ENCODE peak calls at places on chromosome 15, in seven cellular contexts. One of them, this sample, is unnamed.

GRCh38 chr15:51634591-51635198 is 12.1 kb upstream of the DMXL2 start:
- DNase-seq in mesendoderm: no peak
- DNase-seq in H9: no peak
- DNase-seq in neuronal stem cell: no peak
- DNase-seq in IMR-90: peak
- DNase-seq in mesenchymal stem cell: no peak
- DNase-seq in H1: no peak
- DNase-seq in this sample: no peak

GRCh38 chr15:100807028-100807427 is 72.6 kb upstream of the ALDH1A3 start:
- DNase-seq in mesendoderm: no peak
- DNase-seq in H9: no peak
- DNase-seq in neuronal stem cell: no peak
- DNase-seq in IMR-90: no peak
- DNase-seq in mesenchymal stem cell: no peak
- DNase-seq in H1: no peak
- DNase-seq in this sample: no peak

GRCh38 chr15:29141206-29141907 is 128.3 kb downstream of the NSMCE3 start:
- DNase-seq in mesendoderm: no peak
- DNase-seq in H9: peak
- DNase-seq in neuronal stem cell: no peak
- DNase-seq in IMR-90: no peak
- DNase-seq in mesenchymal stem cell: no peak
- DNase-seq in H1: peak
- DNase-seq in this sample: no peak

GRCh38 chr15:77496710-77497107 is 76.0 kb downstream of the HMG20A start:
- DNase-seq in mesendoderm: peak
- DNase-seq in H9: peak
- DNase-seq in neuronal stem cell: peak
- DNase-seq in IMR-90: peak
- DNase-seq in mesenchymal stem cell: peak
- DNase-seq in H1: peak
- DNase-seq in this sample: peak

GRCh38 chr15:81294501-81294850 is 29.5 kb downstream of the STARD5 start:
- DNase-seq in mesendoderm: peak
- DNase-seq in H9: peak
- DNase-seq in neuronal stem cell: no peak
- DNase-seq in IMR-90: no peak
- DNase-seq in mesenchymal stem cell: no peak
- DNase-seq in H1: no peak
- DNase-seq in this sample: no peak

GRCh38 chr15:78232951-78233350 is 1.4 kb downstream of the ACSBG1 start:
- DNase-seq in mesendoderm: no peak
- DNase-seq in H9: no peak
- DNase-seq in neuronal stem cell: no peak
- DNase-seq in IMR-90: no peak
- DNase-seq in mesenchymal stem cell: no peak
- DNase-seq in H1: no peak
- DNase-seq in this sample: no peak

GRCh38 chr15:59540654-59541053 is 70.9 kb upstream of the GCNT3 start:
- DNase-seq in mesendoderm: no peak
- DNase-seq in H9: no peak
- DNase-seq in neuronal stem cell: no peak
- DNase-seq in IMR-90: no peak
- DNase-seq in mesenchymal stem cell: no peak
- DNase-seq in H1: no peak
- DNase-seq in this sample: no peak

GRCh38 chr15:81189583-81190283 is 6.9 kb upstream of the IL16 start:
- DNase-seq in mesendoderm: no peak
- DNase-seq in H9: no peak
- DNase-seq in neuronal stem cell: no peak
- DNase-seq in IMR-90: peak
- DNase-seq in mesenchymal stem cell: peak
- DNase-seq in H1: peak
- DNase-seq in this sample: peak

GRCh38 chr15:69760890-69761568 is 308.4 kb downstream of the RPLP1 start:
- DNase-seq in mesendoderm: no peak
- DNase-seq in H9: no peak
- DNase-seq in neuronal stem cell: no peak
- DNase-seq in IMR-90: peak
- DNase-seq in mesenchymal stem cell: peak
- DNase-seq in H1: no peak
- DNase-seq in this sample: peak

GRCh38 chr15:32641517-32642059 is at the start of gene SCG5:
- DNase-seq in mesendoderm: peak
- DNase-seq in H9: peak
- DNase-seq in neuronal stem cell: peak
- DNase-seq in IMR-90: peak
- DNase-seq in mesenchymal stem cell: no peak
- DNase-seq in H1: peak
- DNase-seq in this sample: peak

GRCh38 chr15:32636908-32637567 is 4.5 kb upstream of the SCG5 start:
- DNase-seq in mesendoderm: no peak
- DNase-seq in H9: no peak
- DNase-seq in neuronal stem cell: no peak
- DNase-seq in IMR-90: no peak
- DNase-seq in mesenchymal stem cell: no peak
- DNase-seq in H1: no peak
- DNase-seq in this sample: no peak

GRCh38 chr15:32642667-32643425 is 1.3 kb downstream of the SCG5 start:
- DNase-seq in mesendoderm: no peak
- DNase-seq in H9: no peak
- DNase-seq in neuronal stem cell: no peak
- DNase-seq in IMR-90: peak
- DNase-seq in mesenchymal stem cell: peak
- DNase-seq in H1: no peak
- DNase-seq in this sample: no peak

GRCh38 chr15:32636410-32636809 is 5.1 kb upstream of the SCG5 start:
- DNase-seq in mesendoderm: no peak
- DNase-seq in H9: no peak
- DNase-seq in neuronal stem cell: no peak
- DNase-seq in IMR-90: no peak
- DNase-seq in mesenchymal stem cell: no peak
- DNase-seq in H1: no peak
- DNase-seq in this sample: no peak

GRCh38 chr15:32637704-32638103 is 3.8 kb upstream of the SCG5 start:
- DNase-seq in mesendoderm: no peak
- DNase-seq in H9: no peak
- DNase-seq in neuronal stem cell: no peak
- DNase-seq in IMR-90: no peak
- DNase-seq in mesenchymal stem cell: no peak
- DNase-seq in H1: no peak
- DNase-seq in this sample: no peak
- H2BK120ac ChIP-seq in mesendoderm: no peak
- H2BK120ac ChIP-seq in H9: no peak
- H2BK120ac ChIP-seq in neuronal stem cell: no peak
- H2BK120ac ChIP-seq in IMR-90: no peak
- H2BK120ac ChIP-seq in mesenchymal stem cell: no peak
- H2BK120ac ChIP-seq in H1: no peak
- H2BK120ac ChIP-seq in this sample: no peak

DNA sequence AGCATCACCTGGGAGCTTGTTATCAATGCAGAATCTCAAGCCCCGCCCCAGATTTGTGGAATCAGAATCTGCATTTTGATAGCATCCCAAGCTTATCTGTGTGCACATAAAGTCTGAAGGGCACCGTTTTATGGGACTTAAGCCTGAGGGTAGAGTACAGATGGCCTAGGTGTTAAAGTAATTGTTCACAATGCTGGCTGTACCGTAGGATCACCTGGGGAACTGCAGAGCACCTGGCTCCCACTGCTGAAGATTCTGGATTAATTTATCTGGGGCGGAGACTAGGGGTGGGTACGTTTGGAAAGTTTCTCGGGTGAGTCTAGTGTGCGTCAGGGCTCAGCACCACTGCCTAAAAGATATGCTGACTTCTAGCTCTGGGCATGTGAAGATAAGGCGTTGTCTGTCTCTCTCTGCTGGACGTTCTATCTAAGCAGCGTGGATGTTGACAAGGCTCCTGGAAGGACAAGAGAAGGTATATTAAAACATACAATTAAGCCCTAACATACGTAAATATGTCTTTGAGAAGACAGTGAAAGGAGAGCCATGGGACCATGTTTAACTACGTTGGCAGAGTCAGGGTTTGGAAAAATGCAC is 63.2 kb upstream of the RASGRP1 start:
- DNase-seq in mesendoderm: no peak
- DNase-seq in H9: no peak
- DNase-seq in neuronal stem cell: no peak
- DNase-seq in IMR-90: no peak
- DNase-seq in mesenchymal stem cell: no peak
- DNase-seq in H1: no peak
- DNase-seq in this sample: peak
- H3K4me2 ChIP-seq in mesendoderm: no peak
- H3K4me2 ChIP-seq in H9: no peak
- H3K4me2 ChIP-seq in neuronal stem cell: no peak
- H3K4me2 ChIP-seq in IMR-90: no peak
- H3K4me2 ChIP-seq in mesenchymal stem cell: no peak
- H3K4me2 ChIP-seq in H1: no peak
- H3K4me2 ChIP-seq in this sample: no peak

GRCh38 chr15:64237677-64238076 is 74.9 kb upstream of the PPIB start:
- DNase-seq in mesendoderm: no peak
- DNase-seq in H9: no peak
- DNase-seq in neuronal stem cell: no peak
- DNase-seq in IMR-90: no peak
- DNase-seq in mesenchymal stem cell: no peak
- DNase-seq in H1: no peak
- DNase-seq in this sample: no peak
- H2BK120ac ChIP-seq in mesendoderm: no peak
- H2BK120ac ChIP-seq in H9: no peak
- H2BK120ac ChIP-seq in neuronal stem cell: no peak
- H2BK120ac ChIP-seq in IMR-90: no peak
- H2BK120ac ChIP-seq in mesenchymal stem cell: no peak
- H2BK120ac ChIP-seq in H1: no peak
- H2BK120ac ChIP-seq in this sample: no peak

GRCh38 chr15:85723960-85724945 is 70.5 kb downstream of the KLHL25 start:
- DNase-seq in mesendoderm: no peak
- DNase-seq in H9: no peak
- DNase-seq in neuronal stem cell: no peak
- DNase-seq in IMR-90: no peak
- DNase-seq in mesenchymal stem cell: no peak
- DNase-seq in H1: no peak
- DNase-seq in this sample: no peak
- H3K4me2 ChIP-seq in mesendoderm: no peak
- H3K4me2 ChIP-seq in H9: no peak
- H3K4me2 ChIP-seq in neuronal stem cell: no peak
- H3K4me2 ChIP-seq in IMR-90: no peak
- H3K4me2 ChIP-seq in mesenchymal stem cell: no peak
- H3K4me2 ChIP-seq in H1: no peak
- H3K4me2 ChIP-seq in this sample: no peak

GRCh38 chr15:89542369-89542768 is 32.9 kb upstream of the TICRR start:
- DNase-seq in mesendoderm: no peak
- DNase-seq in H9: no peak
- DNase-seq in neuronal stem cell: no peak
- DNase-seq in IMR-90: no peak
- DNase-seq in mesenchymal stem cell: no peak
- DNase-seq in H1: no peak
- DNase-seq in this sample: no peak

GRCh38 chr15:89539027-89539426 is 36.2 kb upstream of the TICRR start:
- DNase-seq in mesendoderm: no peak
- DNase-seq in H9: no peak
- DNase-seq in neuronal stem cell: no peak
- DNase-seq in IMR-90: no peak
- DNase-seq in mesenchymal stem cell: no peak
- DNase-seq in H1: no peak
- DNase-seq in this sample: no peak

GRCh38 chr15:89543389-89543788 is 31.9 kb upstream of the TICRR start:
- DNase-seq in mesendoderm: peak
- DNase-seq in H9: no peak
- DNase-seq in neuronal stem cell: no peak
- DNase-seq in IMR-90: no peak
- DNase-seq in mesenchymal stem cell: no peak
- DNase-seq in H1: no peak
- DNase-seq in this sample: no peak
- H2BK120ac ChIP-seq in mesendoderm: no peak
- H2BK120ac ChIP-seq in H9: no peak
- H2BK120ac ChIP-seq in neuronal stem cell: no peak
- H2BK120ac ChIP-seq in IMR-90: no peak
- H2BK120ac ChIP-seq in mesenchymal stem cell: no peak
- H2BK120ac ChIP-seq in H1: no peak
- H2BK120ac ChIP-seq in this sample: no peak

DNA sequence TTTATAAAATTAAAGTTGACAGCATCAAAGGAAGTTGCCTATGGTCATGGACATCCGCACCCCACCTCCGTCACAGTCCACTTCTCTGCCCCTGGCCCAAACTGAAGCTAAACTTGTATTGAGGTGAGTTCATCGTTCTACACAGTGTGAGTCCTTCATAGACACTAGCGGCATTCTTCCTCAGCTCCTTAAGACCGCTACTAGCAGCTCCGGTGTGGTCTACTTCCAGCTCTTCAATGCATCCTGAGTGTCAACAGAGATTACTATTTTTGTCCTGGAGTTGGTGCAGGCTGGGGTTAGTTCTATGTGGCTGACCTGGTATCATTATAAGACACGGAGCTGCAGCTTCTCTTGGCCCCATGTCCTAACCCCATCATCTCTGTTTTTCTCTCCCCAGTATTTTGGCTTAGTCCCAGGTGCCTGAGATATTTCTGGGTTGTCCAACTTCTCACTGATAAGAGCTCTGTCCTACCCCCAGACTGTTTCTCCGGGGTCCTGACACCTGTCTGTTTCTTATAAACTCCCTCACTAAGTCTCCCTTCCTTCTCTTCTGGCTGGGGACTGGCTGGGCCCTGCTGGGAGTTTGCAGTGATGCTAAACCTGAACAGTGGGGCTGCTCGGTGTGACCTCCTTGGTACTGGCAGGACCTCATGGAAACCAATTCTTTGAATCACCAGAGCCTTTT is 169.2 kb upstream of the ATP10A start:
- DNase-seq in mesendoderm: no peak
- DNase-seq in H9: no peak
- DNase-seq in neuronal stem cell: no peak
- DNase-seq in IMR-90: no peak
- DNase-seq in mesenchymal stem cell: no peak
- DNase-seq in H1: no peak
- DNase-seq in this sample: no peak
- H3K4me2 ChIP-seq in mesendoderm: no peak
- H3K4me2 ChIP-seq in H9: no peak
- H3K4me2 ChIP-seq in neuronal stem cell: no peak
- H3K4me2 ChIP-seq in IMR-90: no peak
- H3K4me2 ChIP-seq in mesenchymal stem cell: no peak
- H3K4me2 ChIP-seq in H1: no peak
- H3K4me2 ChIP-seq in this sample: no peak

GRCh38 chr15:34209421-34210282 is at the start of gene KATNBL1:
- DNase-seq in mesendoderm: peak
- DNase-seq in H9: peak
- DNase-seq in neuronal stem cell: peak
- DNase-seq in IMR-90: peak
- DNase-seq in mesenchymal stem cell: peak
- DNase-seq in H1: peak
- DNase-seq in this sample: peak
- H2BK120ac ChIP-seq in mesendoderm: peak
- H2BK120ac ChIP-seq in H9: no peak
- H2BK120ac ChIP-seq in neuronal stem cell: no peak
- H2BK120ac ChIP-seq in IMR-90: peak
- H2BK120ac ChIP-seq in mesenchymal stem cell: no peak
- H2BK120ac ChIP-seq in H1: no peak
- H2BK120ac ChIP-seq in this sample: peak

This sample was measured in trophoblast cell.